ENCODE peak calls at places on chromosomes 6 and 20, in five cellular contexts. One of them, this sample, is unnamed.

GRCh38 chr20:23135449-23136447 is 49.6 kb upstream of the CD93 start:
- DNase-seq in cardiac muscle cell: no peak
- DNase-seq in spleen: no peak
- DNase-seq in esophagus squamous epithelium: no peak
- DNase-seq in HFF-Myc: no peak
- DNase-seq in this sample: no peak

GRCh38 chr6:111187874-111188273 is 100.6 kb downstream of the SLC16A10 start:
- DNase-seq in cardiac muscle cell: no peak
- DNase-seq in spleen: no peak
- DNase-seq in esophagus squamous epithelium: no peak
- DNase-seq in HFF-Myc: no peak
- DNase-seq in this sample: no peak

GRCh38 chr6:53476979-53477378 is 67.9 kb downstream of the GCLC start:
- DNase-seq in cardiac muscle cell: no peak
- DNase-seq in spleen: no peak
- DNase-seq in esophagus squamous epithelium: no peak
- DNase-seq in HFF-Myc: no peak
- DNase-seq in this sample: no peak

GRCh38 chr6:111715321-111715720 is 109.6 kb upstream of the TRAF3IP2 start:
- DNase-seq in cardiac muscle cell: no peak
- DNase-seq in spleen: no peak
- DNase-seq in esophagus squamous epithelium: no peak
- DNase-seq in HFF-Myc: no peak
- DNase-seq in this sample: no peak

GRCh38 chr6:11294263-11294662 is 61.8 kb upstream of the NEDD9 start:
- DNase-seq in cardiac muscle cell: no peak
- DNase-seq in spleen: no peak
- DNase-seq in esophagus squamous epithelium: no peak
- DNase-seq in HFF-Myc: no peak
- DNase-seq in this sample: no peak

GRCh38 chr20:48406462-48407235 is 421.1 kb downstream of the PREX1 start:
- DNase-seq in cardiac muscle cell: no peak
- DNase-seq in spleen: no peak
- DNase-seq in esophagus squamous epithelium: no peak
- DNase-seq in HFF-Myc: peak
- DNase-seq in this sample: no peak

GRCh38 chr6:72950114-72950860 is 275.0 kb downstream of the KHDC1L start:
- DNase-seq in cardiac muscle cell: no peak
- DNase-seq in spleen: no peak
- DNase-seq in esophagus squamous epithelium: no peak
- DNase-seq in HFF-Myc: no peak
- DNase-seq in this sample: peak

GRCh38 chr6:7628479-7628878 is 38.5 kb downstream of the SNRNP48 start:
- DNase-seq in cardiac muscle cell: no peak
- DNase-seq in spleen: no peak
- DNase-seq in esophagus squamous epithelium: no peak
- DNase-seq in HFF-Myc: no peak
- DNase-seq in this sample: peak

GRCh38 chr6:12288844-12289654 is 1.1 kb upstream of the EDN1 start:
- DNase-seq in cardiac muscle cell: peak
- DNase-seq in spleen: no peak
- DNase-seq in esophagus squamous epithelium: no peak
- DNase-seq in HFF-Myc: no peak
- DNase-seq in this sample: peak

GRCh38 chr6:12761376-12762115 is 45.0 kb downstream of the PHACTR1 start:
- DNase-seq in cardiac muscle cell: no peak
- DNase-seq in spleen: no peak
- DNase-seq in esophagus squamous epithelium: no peak
- DNase-seq in HFF-Myc: no peak
- DNase-seq in this sample: peak

GRCh38 chr6:135871878-135872277 is 20.4 kb downstream of the PDE7B start:
- DNase-seq in cardiac muscle cell: no peak
- DNase-seq in spleen: no peak
- DNase-seq in esophagus squamous epithelium: no peak
- DNase-seq in HFF-Myc: no peak
- DNase-seq in this sample: peak

GRCh38 chr6:52509281-52510212 is 67.3 kb downstream of the TRAM2 start:
- DNase-seq in cardiac muscle cell: no peak
- DNase-seq in spleen: no peak
- DNase-seq in esophagus squamous epithelium: no peak
- DNase-seq in HFF-Myc: no peak
- DNase-seq in this sample: peak

GRCh38 chr6:52531396-52531795 is 45.5 kb downstream of the TRAM2 start:
- DNase-seq in cardiac muscle cell: no peak
- DNase-seq in spleen: no peak
- DNase-seq in esophagus squamous epithelium: no peak
- DNase-seq in HFF-Myc: no peak
- DNase-seq in this sample: no peak

GRCh38 chr20:5886788-5887187 is 63.5 kb downstream of the TRMT6 start:
- DNase-seq in cardiac muscle cell: no peak
- DNase-seq in spleen: no peak
- DNase-seq in esophagus squamous epithelium: no peak
- DNase-seq in HFF-Myc: no peak
- DNase-seq in this sample: peak

GRCh38 chr20:44342240-44342639 is 5.4 kb downstream of the R3HDML start:
- DNase-seq in cardiac muscle cell: no peak
- DNase-seq in spleen: no peak
- DNase-seq in esophagus squamous epithelium: no peak
- DNase-seq in HFF-Myc: no peak
- DNase-seq in this sample: peak

GRCh38 chr6:119109654-119110325 is 31.3 kb upstream of the FAM184A start:
- DNase-seq in cardiac muscle cell: no peak
- DNase-seq in spleen: no peak
- DNase-seq in esophagus squamous epithelium: no peak
- DNase-seq in HFF-Myc: no peak
- DNase-seq in this sample: no peak

GRCh38 chr20:48208176-48208575 is 422.9 kb upstream of the SULF2 start:
- DNase-seq in cardiac muscle cell: no peak
- DNase-seq in spleen: no peak
- DNase-seq in esophagus squamous epithelium: no peak
- DNase-seq in HFF-Myc: no peak
- DNase-seq in this sample: no peak

GRCh38 chr20:57663681-57664451 is 43.6 kb upstream of the ZBP1 start:
- DNase-seq in cardiac muscle cell: no peak
- DNase-seq in spleen: peak
- DNase-seq in esophagus squamous epithelium: no peak
- DNase-seq in HFF-Myc: no peak
- DNase-seq in this sample: no peak

GRCh38 chr20:21303872-21304586 is 898 bp downstream of the XRN2 start:
- DNase-seq in cardiac muscle cell: no peak
- DNase-seq in spleen: no peak
- DNase-seq in esophagus squamous epithelium: no peak
- DNase-seq in HFF-Myc: no peak
- DNase-seq in this sample: peak

GRCh38 chr6:131765081-131765852 is 42.6 kb upstream of the ENPP1 start:
- DNase-seq in cardiac muscle cell: no peak
- DNase-seq in spleen: no peak
- DNase-seq in esophagus squamous epithelium: no peak
- DNase-seq in HFF-Myc: no peak
- DNase-seq in this sample: peak

DNA sequence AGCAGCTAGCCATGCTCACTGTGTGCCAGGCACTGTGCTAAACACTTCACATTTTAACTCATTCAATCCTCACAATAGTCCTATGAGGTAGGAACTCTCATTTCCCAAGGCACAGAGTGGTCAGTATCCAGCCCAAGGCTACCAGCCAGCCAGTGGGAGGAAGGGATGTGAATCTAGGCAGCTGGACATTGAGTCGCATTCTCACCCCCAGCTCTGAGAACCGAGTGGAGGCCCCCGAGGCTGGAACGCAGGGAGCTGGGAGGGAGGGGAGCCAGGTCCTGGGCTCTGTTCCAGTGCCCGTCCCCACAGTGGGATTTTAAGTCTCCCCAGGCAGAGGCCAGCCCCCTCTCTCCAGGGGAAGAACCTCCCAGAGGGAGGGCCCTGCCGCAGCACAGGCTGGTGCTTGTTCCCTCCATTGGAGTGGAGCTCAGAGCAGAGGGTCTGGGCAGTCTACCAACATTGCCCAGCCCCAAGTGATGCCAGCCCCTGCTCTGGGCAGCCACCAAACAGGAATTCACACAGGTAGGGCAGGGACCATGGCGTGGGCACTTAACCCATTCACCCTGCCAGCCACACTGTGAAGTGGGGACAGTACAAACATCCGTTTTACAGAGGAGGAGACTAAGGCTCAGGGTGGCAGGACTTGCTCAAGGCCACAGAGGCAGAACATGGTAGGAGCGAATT is 131.3 kb downstream of the CEBPB start:
- DNase-seq in cardiac muscle cell: no peak
- DNase-seq in spleen: peak
- DNase-seq in esophagus squamous epithelium: no peak
- DNase-seq in HFF-Myc: no peak
- DNase-seq in this sample: peak
- TF ChIP-seq CTCF in cardiac muscle cell: no peak
- TF ChIP-seq CTCF in spleen: no peak
- TF ChIP-seq CTCF in esophagus squamous epithelium: no peak
- TF ChIP-seq CTCF in HFF-Myc: no peak
- TF ChIP-seq CTCF in this sample: no peak

DNA sequence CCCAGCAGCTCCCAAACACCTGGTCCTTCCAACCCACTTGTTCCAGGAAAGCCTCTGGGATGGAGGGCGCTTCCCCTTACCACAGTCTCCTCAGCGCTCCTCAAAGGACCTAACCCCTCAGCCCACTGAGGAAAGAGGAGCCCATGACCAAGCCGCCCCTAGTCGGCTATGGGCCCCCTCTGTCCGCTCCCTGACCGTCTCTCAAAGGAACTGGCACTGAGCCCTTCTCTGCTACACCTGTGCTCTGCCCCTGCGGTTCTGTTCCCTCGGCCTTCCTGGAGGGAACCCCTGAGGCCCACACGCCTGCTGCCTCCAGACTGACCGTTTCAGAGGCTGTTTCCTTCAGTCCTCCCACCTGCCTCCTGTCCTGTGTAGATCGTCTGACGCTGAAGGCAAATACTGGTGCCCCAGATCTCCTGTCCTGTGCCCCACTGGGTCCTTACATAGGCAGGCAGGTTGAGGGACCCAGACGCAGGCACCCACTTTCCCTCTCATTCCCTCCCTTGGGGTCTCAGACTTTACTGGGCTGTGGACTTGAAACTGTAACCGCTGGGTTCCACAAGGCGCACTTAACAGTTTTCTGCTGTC is 1.9 kb upstream of the SLC4A11 start:
- DNase-seq in cardiac muscle cell: no peak
- DNase-seq in spleen: no peak
- DNase-seq in esophagus squamous epithelium: no peak
- DNase-seq in HFF-Myc: no peak
- DNase-seq in this sample: no peak
- H3K4me3 ChIP-seq in cardiac muscle cell: no peak
- H3K4me3 ChIP-seq in spleen: no peak
- H3K4me3 ChIP-seq in esophagus squamous epithelium: peak
- H3K4me3 ChIP-seq in HFF-Myc: peak
- H3K4me3 ChIP-seq in this sample: no peak

DNA sequence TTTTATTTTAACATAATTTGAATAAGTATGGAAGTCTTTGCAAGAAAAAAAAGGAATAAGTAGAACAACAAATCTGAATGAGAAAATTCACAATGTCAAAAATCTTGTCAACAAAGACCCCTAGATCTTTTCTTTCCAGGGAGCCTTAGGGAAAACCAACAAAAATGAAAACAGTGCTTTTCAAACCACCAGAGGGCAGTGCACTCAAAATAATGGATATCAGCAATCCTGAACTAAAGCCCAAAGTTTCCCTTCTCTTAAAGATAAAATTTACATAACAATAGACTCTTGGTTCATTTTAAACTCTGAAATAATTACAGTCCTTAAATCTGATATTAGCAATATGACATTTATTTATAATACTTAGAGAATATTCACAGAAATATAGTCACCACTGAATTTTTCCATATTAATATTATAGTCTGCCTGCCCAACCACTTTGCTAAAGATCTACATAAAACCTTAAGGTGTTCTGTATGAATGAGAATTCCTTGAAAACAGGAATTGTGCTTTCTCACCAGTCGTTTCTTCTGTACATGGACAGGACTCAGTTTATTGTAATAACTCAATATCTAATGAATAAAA is 105.3 kb upstream of the BMP5 start:
- DNase-seq in cardiac muscle cell: peak
- DNase-seq in spleen: no peak
- DNase-seq in esophagus squamous epithelium: no peak
- DNase-seq in HFF-Myc: peak
- DNase-seq in this sample: peak
- TF ChIP-seq CTCF in cardiac muscle cell: peak
- TF ChIP-seq CTCF in spleen: peak
- TF ChIP-seq CTCF in esophagus squamous epithelium: peak
- TF ChIP-seq CTCF in HFF-Myc: peak
- TF ChIP-seq CTCF in this sample: peak

GRCh38 chr6:169144356-169144755 is 109.3 kb downstream of the THBS2 start:
- DNase-seq in cardiac muscle cell: no peak
- DNase-seq in spleen: no peak
- DNase-seq in esophagus squamous epithelium: no peak
- DNase-seq in HFF-Myc: no peak
- DNase-seq in this sample: no peak
- H3K4me3 ChIP-seq in cardiac muscle cell: no peak
- H3K4me3 ChIP-seq in spleen: no peak
- H3K4me3 ChIP-seq in esophagus squamous epithelium: no peak
- H3K4me3 ChIP-seq in HFF-Myc: no peak
- H3K4me3 ChIP-seq in this sample: no peak

GRCh38 chr20:25321262-25321831 is 69.3 kb downstream of the ABHD12 start:
- DNase-seq in cardiac muscle cell: no peak
- DNase-seq in spleen: peak
- DNase-seq in esophagus squamous epithelium: no peak
- DNase-seq in HFF-Myc: no peak
- DNase-seq in this sample: no peak

GRCh38 chr20:25317351-25318075 is 69.6 kb downstream of the PYGB start:
- DNase-seq in cardiac muscle cell: no peak
- DNase-seq in spleen: peak
- DNase-seq in esophagus squamous epithelium: no peak
- DNase-seq in HFF-Myc: no peak
- DNase-seq in this sample: no peak

GRCh38 chr20:25320035-25320800 is 70.4 kb downstream of the ABHD12 start:
- DNase-seq in cardiac muscle cell: no peak
- DNase-seq in spleen: peak
- DNase-seq in esophagus squamous epithelium: no peak
- DNase-seq in HFF-Myc: no peak
- DNase-seq in this sample: no peak

GRCh38 chr20:25318471-25319240 is 70.8 kb downstream of the PYGB start:
- DNase-seq in cardiac muscle cell: no peak
- DNase-seq in spleen: peak
- DNase-seq in esophagus squamous epithelium: no peak
- DNase-seq in HFF-Myc: no peak
- DNase-seq in this sample: no peak

GRCh38 chr20:25319241-25320034 is 71.2 kb downstream of the ABHD12 start:
- DNase-seq in cardiac muscle cell: peak
- DNase-seq in spleen: peak
- DNase-seq in esophagus squamous epithelium: no peak
- DNase-seq in HFF-Myc: no peak
- DNase-seq in this sample: no peak
- TF ChIP-seq CTCF in cardiac muscle cell: no peak
- TF ChIP-seq CTCF in spleen: no peak
- TF ChIP-seq CTCF in esophagus squamous epithelium: no peak
- TF ChIP-seq CTCF in HFF-Myc: no peak
- TF ChIP-seq CTCF in this sample: no peak